ENCODE peak calls at places on chromosomes 11 and 22, in five cellular contexts. T is stomach, I is sigmoid colon, X is esophagus muscularis mucosa, W is upper lobe of left lung. U is an unnamed sample.

GRCh38 chr11:46119352-46120216 is 1.7 kb downstream of the PHF21A start:
- DNase-seq in T (peak; percentile 39), I (peak; percentile 73), X (no peak), W (peak; percentile 56), U (peak; percentile 55)

GRCh38 chr22:48888466-48889208 is 939.0 kb downstream of the BRD1 start:
- DNase-seq in T (no peak), I (peak; percentile 37), X (no peak), W (peak; percentile 7), U (no peak)

GRCh38 chr11:36210529-36210928 is 78.7 kb downstream of the COMMD9 start:
- DNase-seq in T (no peak), I (no peak), X (no peak), W (peak; percentile 54), U (no peak)

GRCh38 chr11:12671378-12671777 is 2.8 kb upstream of the TEAD1 start:
- DNase-seq in T (no peak), I (no peak), X (no peak), W (no peak), U (no peak)

GRCh38 chr22:29813563-29813962 is 24.5 kb downstream of the ASCC2 start:
- DNase-seq in T (no peak), I (no peak), X (no peak), W (no peak), U (no peak)

GRCh38 chr11:114604179-114604813 is 8.7 kb upstream of the NXPE4 start:
- DNase-seq in T (no peak), I (no peak), X (peak; percentile 24), W (no peak), U (no peak)

GRCh38 chr11:121467965-121468364 is 15.2 kb upstream of the SORL1-AS1 start:
- DNase-seq in T (no peak), I (no peak), X (no peak), W (peak; percentile 54), U (no peak)

GRCh38 chr11:111155021-111155420 is 90.5 kb upstream of the POU2AF2 start:
- DNase-seq in T (no peak), I (no peak), X (no peak), W (no peak), U (no peak)

GRCh38 chr11:67320011-67320410 is 16.7 kb downstream of the SSH3 start:
- DNase-seq in T (no peak), I (no peak), X (no peak), W (no peak), U (no peak)

GRCh38 chr11:2518983-2519340 is 74.2 kb downstream of the KCNQ1 start:
- DNase-seq in T (peak; percentile 13), I (peak; percentile 44), X (no peak), W (peak; percentile 12), U (peak; percentile 9)

GRCh38 chr22:38035530-38035885 is 21.7 kb upstream of the PICK1 start:
- DNase-seq in T (no peak), I (no peak), X (no peak), W (no peak), U (no peak)

GRCh38 chr22:49720279-49720959 is 107.3 kb downstream of the BRD1 start:
- DNase-seq in T (peak; percentile 18), I (no peak), X (peak; percentile 84), W (no peak), U (no peak)

GRCh38 chr11:70046089-70046488 is 32.0 kb upstream of the ANO1 start:
- DNase-seq in T (no peak), I (no peak), X (peak; percentile 72), W (no peak), U (no peak)

GRCh38 chr22:36191106-36191836 is 10.3 kb downstream of the APOL4 start:
- DNase-seq in T (no peak), I (peak; percentile 93), X (no peak), W (no peak), U (no peak)

GRCh38 chr11:117072517-117073218 is 25.6 kb downstream of the SIK3 start:
- DNase-seq in T (no peak), I (no peak), X (no peak), W (no peak), U (no peak)

GRCh38 chr11:66784575-66784974 is 55.6 kb upstream of the SPTBN2 start:
- DNase-seq in T (no peak), I (no peak), X (no peak), W (no peak), U (no peak)

GRCh38 chr11:9760180-9760550 is 96.3 kb downstream of the SWAP70 start:
- DNase-seq in T (peak; percentile 64), I (peak; percentile 97), X (peak; percentile 95), W (peak; percentile 35), U (peak; percentile 68)

GRCh38 chr11:13269775-13270174 is 7.8 kb upstream of the BMAL1 start:
- DNase-seq in T (no peak), I (no peak), X (peak; percentile 24), W (no peak), U (no peak)

GRCh38 chr11:114176321-114176720 is 116.8 kb downstream of the ZBTB16 start:
- DNase-seq in T (peak; percentile 81), I (no peak), X (no peak), W (no peak), U (no peak)

GRCh38 chr11:26204110-26204509 is 127.8 kb upstream of the ANO3 start:
- DNase-seq in T (no peak), I (no peak), X (no peak), W (no peak), U (no peak)

GRCh38 chr22:28791841-28792490 is 8.4 kb downstream of the XBP1 start:
- DNase-seq in T (no peak), I (no peak), X (no peak), W (no peak), U (no peak)

GRCh38 chr11:75069473-75069872 is 27.2 kb downstream of the OR2AT4 start:
- DNase-seq in T (no peak), I (no peak), X (no peak), W (no peak), U (no peak)

GRCh38 chr11:75068559-75068958 is 28.1 kb downstream of the OR2AT4 start:
- DNase-seq in T (no peak), I (no peak), X (no peak), W (no peak), U (no peak)

GRCh38 chr11:75072582-75072981 is 24.1 kb downstream of the OR2AT4 start:
- DNase-seq in T (no peak), I (no peak), X (no peak), W (no peak), U (no peak)

GRCh38 chr11:75066061-75066460 is 30.6 kb downstream of the OR2AT4 start:
- DNase-seq in T (no peak), I (no peak), X (no peak), W (no peak), U (no peak)

DNA sequence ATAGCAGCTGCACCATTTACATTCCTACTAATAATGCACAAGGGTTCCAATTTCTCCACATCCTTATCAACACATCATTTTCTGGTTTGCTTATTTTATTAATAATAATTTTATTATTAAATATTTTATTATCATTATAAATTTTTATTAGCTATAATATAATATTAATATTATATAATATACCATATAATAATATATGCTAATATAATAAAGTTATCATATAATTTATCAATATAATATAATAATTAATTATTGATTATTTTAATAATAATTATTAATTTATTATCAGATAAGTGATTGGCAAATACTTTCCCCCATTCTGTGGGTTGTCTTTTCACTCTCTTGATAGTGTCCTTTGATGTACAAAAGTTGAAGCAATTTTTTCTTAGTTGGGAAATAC is 27.7 kb downstream of the OR2AT4 start:
- DNase-seq in T (no peak), I (no peak), X (no peak), W (no peak), U (no peak)
- TF ChIP-seq CTCF in T (no peak), I (no peak), X (no peak), W (no peak), U (no peak)

GRCh38 chr22:46688949-46689348 is 49.1 kb downstream of the CERK start:
- DNase-seq in T (peak; percentile 34), I (no peak), X (no peak), W (no peak), U (no peak)

GRCh38 chr22:46684706-46685105 is 53.3 kb downstream of the CERK start:
- DNase-seq in T (peak; percentile 32), I (no peak), X (no peak), W (no peak), U (no peak)

GRCh38 chr22:46687460-46687859 is 50.6 kb downstream of the CERK start:
- DNase-seq in T (no peak), I (no peak), X (no peak), W (no peak), U (no peak)

GRCh38 chr22:46687045-46687444 is 51.0 kb downstream of the CERK start:
- DNase-seq in T (no peak), I (peak; percentile 80), X (no peak), W (no peak), U (no peak)

DNA sequence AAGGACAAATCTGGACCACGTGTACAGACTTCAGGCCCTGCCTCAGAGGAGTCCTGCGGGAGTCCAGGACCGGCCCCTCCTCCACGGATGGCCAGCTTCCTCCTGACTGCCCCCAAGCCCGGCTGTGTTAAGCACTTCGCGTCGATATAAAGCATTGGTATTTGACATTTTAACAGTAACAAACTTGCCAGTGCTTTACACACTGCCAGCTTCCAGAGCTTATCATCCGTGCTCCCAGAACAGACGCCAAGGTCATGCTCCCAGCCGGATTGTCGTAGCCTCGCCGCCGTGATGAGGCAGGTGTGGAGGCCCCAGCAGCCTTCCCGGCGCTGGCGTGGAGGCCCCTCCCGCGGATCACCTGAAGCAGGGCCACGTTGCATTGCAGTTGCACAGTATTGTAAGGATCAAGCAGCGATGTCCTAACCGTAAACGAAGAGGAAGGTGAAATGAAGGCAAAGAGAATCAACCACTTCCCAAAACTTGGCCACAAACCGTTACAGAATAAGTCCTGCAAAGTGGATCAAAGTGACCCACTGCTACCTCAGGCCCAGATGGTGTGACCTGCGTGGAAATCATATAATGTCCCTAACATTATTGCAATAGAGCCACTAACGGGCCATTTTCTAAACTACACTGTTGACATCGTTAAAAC is 51.7 kb downstream of the CERK start:
- DNase-seq in T (peak; percentile 76), I (no peak), X (no peak), W (no peak), U (no peak)
- TF ChIP-seq POLR2AphosphoS5 in T (peak; percentile 9), I (no peak), X (no peak), W (no peak), U (no peak)

DNA sequence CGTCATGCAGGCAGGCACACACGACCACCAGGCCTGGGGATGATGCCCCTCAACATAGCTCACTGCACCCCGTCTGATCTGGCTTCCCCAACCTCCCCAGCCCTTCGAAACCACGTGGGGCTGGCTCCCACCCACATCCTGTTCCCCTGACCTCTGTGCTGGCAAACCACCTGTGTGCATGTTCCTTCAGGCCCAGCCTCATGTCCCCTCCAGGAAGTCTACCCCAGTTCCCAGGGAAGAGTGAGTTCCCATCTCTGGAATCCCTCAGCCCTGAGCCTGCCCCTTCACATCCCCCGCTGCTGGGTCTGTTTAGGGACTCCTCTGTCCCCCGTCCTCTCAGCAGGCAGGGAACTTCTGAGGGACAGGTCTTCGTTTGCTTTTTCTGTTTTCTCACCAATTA is 7.1 kb downstream of the SLC7A4 start:
- DNase-seq in T (no peak), I (no peak), X (no peak), W (no peak), U (no peak)
- H3K27ac ChIP-seq in T (no peak overlapping the region), I (no peak overlapping the region), X (no peak overlapping the region), W (no peak overlapping the region), U (no peak overlapping the region)

DNA sequence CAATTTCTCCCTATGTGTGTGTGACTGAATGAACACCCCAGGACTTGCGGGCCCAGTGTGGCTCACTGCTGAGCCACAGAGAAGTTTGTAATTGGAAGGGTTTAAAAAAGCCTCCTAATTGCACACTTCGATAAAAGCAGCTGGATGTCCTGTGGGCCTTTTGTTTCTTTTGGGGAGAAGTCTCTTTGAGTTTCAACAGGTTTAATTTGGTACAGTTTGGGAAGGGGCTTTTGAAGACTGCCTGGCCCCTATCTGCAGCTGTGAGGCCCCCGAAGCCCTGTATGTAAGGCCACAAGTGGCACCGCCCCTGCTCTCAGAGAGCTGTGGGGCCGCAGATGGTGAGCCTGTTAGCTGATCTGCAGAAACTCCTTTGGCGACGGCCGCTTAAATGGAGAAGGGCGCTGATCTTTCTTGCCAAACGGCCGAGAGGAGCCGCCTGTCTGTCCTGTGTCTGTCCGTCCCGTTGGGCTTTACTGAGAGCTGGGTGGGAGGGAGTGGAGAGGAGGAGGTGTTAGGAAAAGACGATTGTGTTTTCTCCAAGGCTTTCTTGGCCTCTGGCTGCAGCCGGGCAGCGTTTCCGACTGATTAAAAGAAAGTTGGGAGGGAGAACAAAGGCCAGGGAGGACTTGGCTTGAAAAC is 2.1 kb downstream of the FBLN1 start:
- DNase-seq in T (no peak), I (no peak), X (no peak), W (no peak), U (no peak)
- TF ChIP-seq CTCF in T (no peak), I (no peak), X (no peak), W (no peak), U (no peak)

U was measured in breast epithelium.